ENCODE peak calls at places on chromosome 5, in five cellular contexts. S is hepatocyte, C is OCI-LY7, L is ovary, I is pancreas. X is an unnamed sample.

GRCh38 chr5:173302546-173303155 is 25.6 kb downstream of the STC2 start:
- DNase-seq in S (no peak), C (no peak), L (no peak), I (no peak), X (no peak)

GRCh38 chr5:111967463-111967862 is 210.5 kb upstream of the NREP start:
- DNase-seq in S (no peak), I (no peak), L (no peak), C (no peak), X (no peak)

GRCh38 chr5:16131878-16132277 is 47.7 kb downstream of the MARCHF11 start:
- DNase-seq in L (no peak), C (no peak), I (no peak), S (no peak), X (no peak)

GRCh38 chr5:134451618-134452505 is 40.2 kb upstream of the CDKN2AIPNL start:
- DNase-seq in C (no peak), I (peak), L (peak), S (peak), X (no peak)

GRCh38 chr5:54445691-54446090 is 9.8 kb upstream of the HSPB3 start:
- DNase-seq in L (no peak), I (no peak), S (no peak), C (no peak), X (no peak)

GRCh38 chr5:72107874-72108199 is 562 bp downstream of the MAP1B start:
- DNase-seq in C (no peak), L (peak), S (peak), I (peak), X (no peak)

GRCh38 chr5:175836741-175837729 is 34.3 kb upstream of the CPLX2 start:
- DNase-seq in C (no peak), I (no peak), S (no peak), L (no peak), X (no peak)

GRCh38 chr5:148970228-148970627 is 92.6 kb downstream of the SH3TC2 start:
- DNase-seq in S (no peak), C (no peak), I (peak), L (no peak), X (peak)

DNA sequence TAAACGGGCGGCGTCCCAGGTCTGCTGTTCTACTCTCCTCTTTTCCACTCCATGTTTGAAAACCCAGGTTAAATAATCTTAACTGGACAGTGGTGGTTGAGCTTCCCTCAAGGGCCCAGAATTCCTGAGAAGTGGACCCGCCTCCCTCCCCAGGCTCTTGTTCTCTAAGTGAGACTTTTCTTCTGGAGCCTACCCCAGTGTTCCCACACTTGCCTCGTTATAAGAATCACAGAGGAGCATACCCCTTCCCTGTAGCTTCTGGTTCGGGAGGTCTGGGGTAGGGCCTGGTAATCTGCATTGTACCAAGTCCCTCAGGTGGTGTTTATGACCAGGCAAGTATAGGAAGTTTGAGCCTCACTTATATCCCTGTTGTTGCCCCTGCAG is 12.0 kb downstream of the PSD2 start:
- DNase-seq in I (no peak), S (no peak), L (no peak), C (no peak), X (no peak)
- TF ChIP-seq CTCF in I (no peak), S (no peak), L (no peak), C (no peak), X (no peak)

DNA sequence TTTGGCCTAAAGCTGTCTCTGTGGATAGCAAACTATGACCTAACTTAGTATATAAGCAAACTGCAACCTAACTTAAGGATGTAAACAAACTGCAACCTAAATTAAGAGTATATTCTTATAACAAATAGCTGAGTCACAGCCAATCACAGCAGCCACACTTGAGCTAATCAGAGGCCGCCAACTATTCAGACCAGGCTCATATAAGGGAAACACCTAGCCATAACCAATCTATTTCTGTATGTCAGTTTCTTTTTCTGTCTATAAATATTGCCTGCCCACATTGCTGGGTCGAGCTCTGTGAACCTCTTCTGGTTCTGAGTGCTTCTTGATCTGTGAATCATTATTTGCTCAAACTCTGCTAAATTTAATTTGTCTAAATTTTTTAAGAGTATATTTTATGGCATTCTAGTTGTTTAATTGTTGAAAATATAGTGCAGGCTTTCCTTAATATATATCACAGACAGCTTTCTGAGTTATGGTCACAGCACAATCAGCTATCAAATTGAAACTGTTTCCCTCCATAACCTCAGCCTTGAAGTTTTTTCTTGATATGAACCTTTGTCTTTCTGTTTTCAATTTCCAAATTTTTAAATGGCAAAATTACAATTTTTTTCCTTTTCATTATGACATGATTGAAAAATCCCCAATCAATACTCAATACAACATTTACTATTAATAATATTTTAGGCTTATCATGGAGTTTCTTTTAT is 327.1 kb upstream of the NUDT12 start:
- DNase-seq in I (no peak), S (no peak), C (no peak), L (no peak), X (no peak)
- H3K4me3 ChIP-seq in I (no peak), S (no peak), C (no peak), L (no peak), X (no peak)

DNA sequence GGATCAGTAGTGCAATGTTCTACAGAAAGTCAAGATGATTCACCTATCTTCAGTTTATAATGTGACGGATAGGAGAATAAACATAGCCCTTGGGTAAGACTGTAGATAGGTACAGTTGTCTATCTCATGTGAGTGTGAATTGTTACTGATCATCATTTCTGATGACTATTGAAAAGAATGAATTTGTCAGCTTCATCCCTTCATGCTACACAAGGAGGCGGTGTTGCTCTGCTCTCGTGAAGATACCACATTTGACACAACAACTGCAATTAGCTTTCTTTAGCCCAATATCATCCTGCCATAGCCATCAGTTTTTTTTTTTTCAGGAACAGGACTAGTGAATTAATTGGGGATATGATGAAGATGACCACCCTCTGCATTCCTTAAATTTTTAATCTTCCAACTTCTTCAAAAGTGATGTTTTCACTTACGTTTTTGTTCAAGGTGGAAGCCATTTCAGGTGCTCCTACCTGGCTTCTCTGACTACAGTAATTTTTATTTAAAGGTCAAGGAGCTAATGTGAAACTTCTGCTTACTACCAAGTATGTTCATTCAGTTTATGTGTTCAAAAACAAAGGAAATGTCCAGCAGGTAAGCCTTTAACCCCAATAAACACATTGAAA is 152.9 kb upstream of the MOCS2 start:
- DNase-seq in S (peak), I (peak), L (peak), C (no peak), X (no peak)
- TF ChIP-seq CTCF in S (peak), I (no peak), L (no peak), C (peak), X (peak)

DNA sequence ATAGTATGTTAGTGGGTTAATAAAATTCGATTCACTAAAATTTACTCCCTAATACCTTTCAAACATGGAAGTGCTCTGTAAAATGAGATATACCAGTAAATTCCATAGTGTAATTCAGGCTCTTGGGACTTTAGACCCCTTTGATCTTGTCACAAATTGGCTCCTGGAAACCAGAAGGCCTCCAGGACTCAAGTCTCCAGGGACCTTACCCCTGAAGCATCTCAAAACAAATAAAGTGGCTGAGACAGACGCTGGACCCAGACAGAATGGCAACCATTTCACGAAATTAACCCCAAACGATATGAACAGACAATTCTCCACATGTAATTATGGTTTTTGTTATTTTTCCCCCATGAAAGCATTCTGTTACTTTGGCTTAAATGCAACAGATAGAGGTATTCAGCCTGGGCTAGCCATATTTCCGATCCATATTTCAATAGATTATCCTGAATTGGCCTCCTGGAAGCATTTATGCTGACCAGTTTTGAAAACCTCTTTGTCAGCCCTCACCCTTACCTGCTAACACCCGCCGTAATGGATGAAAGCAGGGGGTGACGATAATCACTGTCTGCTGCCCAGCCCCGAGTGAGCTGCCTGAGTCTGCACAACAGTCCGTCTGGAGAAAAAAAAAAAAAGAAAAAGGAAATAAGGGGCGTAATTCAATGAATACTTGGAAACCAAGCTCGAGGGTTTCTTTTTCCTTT is 34.1 kb upstream of the EFNA5 start:
- DNase-seq in L (no peak), I (no peak), S (no peak), C (no peak), X (no peak)
- H3K4me3 ChIP-seq in L (no peak), I (no peak), S (no peak), C (no peak), X (no peak)

DNA sequence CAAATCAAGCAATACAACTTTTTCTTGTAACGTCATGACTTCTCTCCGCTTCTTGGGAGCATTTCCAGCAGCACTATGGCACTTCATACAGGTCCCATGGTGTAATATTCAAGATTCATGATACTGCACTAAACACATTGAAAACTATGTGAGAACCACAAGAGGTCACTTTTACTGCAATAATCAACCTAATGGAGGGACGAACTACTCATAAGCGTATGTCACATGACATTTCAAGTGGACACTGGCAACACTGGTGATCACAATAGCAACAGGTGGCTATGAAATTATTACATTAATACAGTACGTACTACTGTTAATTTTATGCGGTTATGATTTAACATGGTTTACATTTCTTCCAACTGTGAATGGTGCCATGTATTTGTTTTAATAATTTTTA is 78.6 kb upstream of the TBC1D9B start:
- DNase-seq in S (no peak), C (no peak), L (no peak), I (no peak), X (no peak)
- TF ChIP-seq CTCF in S (peak), C (no peak), L (no peak), I (no peak), X (peak)

GRCh38 chr5:74519161-74519571 is 121.4 kb downstream of the ENC1 start:
- DNase-seq in C (no peak), S (peak), I (no peak), L (no peak), X (no peak)

GRCh38 chr5:74526111-74526510 is 114.4 kb downstream of the ENC1 start:
- DNase-seq in I (no peak), L (no peak), C (no peak), S (no peak), X (no peak)

GRCh38 chr5:74517700-74518099 is 122.8 kb downstream of the ENC1 start:
- DNase-seq in I (no peak), L (no peak), S (no peak), C (no peak), X (no peak)

GRCh38 chr5:74519679-74520078 is 120.8 kb downstream of the ENC1 start:
- DNase-seq in L (no peak), C (no peak), S (no peak), I (no peak), X (no peak)

GRCh38 chr5:74521401-74521800 is 119.1 kb downstream of the ENC1 start:
- DNase-seq in S (no peak), L (no peak), C (no peak), I (no peak), X (no peak)
- H3K4me3 ChIP-seq in S (no peak), L (no peak), C (no peak), I (no peak), X (no peak)

GRCh38 chr5:66694036-66694435 is 97.8 kb downstream of the MAST4 start:
- DNase-seq in C (no peak), S (no peak), L (no peak), I (no peak), X (no peak)
- TF ChIP-seq CTCF in C (no peak), S (no peak), L (no peak), I (no peak), X (no peak)

DNA sequence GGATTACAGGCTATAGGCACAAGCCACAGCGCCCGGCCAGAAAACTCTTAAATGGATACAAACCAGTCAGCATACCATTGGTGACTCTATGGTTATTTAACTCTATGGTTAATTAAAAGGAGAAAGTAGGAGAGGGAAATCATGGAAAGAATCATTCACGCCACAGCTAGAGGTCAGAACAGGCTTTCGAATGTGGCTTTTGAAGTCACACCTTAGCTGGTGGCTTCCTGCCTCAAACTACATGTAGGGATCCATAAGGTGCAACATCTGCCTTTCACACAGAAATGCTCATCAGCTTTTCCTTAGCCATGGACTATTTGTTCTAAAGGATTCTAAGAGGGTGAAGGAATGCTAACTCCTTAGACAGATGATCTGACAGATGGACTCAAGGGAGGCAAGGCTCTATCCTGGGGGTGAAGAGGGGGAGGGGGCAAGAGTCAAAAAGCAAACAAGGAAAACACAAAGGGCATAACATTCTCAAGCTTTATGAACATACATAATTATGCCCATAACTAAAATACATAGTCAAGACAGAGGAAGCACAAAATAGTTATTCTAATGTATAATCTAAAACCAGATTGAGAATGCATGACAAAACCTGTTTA is 130.9 kb downstream of the EFNA5 start:
- DNase-seq in L (no peak), I (no peak), C (no peak), S (no peak), X (no peak)
- H3K4me3 ChIP-seq in L (no peak), I (no peak), C (no peak), S (no peak), X (no peak)

X was measured in LNCaP clone FGC.